ENCODE peak calls at places on chromosomes 5 and 9, in six cellular contexts. L is Calu3, B is WTC11, K is colonic mucosa, Y is neural progenitor cell, O is coronary artery. A is an unnamed sample.

GRCh38 chr9:127853312-127854168 is 918 bp downstream of the ENG start:
- DNase-seq in L (no peak), B (no peak), K (no peak), Y (no peak), O (no peak), A (no peak)

GRCh38 chr5:174305241-174305681 is 259.8 kb downstream of the NSG2 start:
- DNase-seq in L (no peak), B (no peak), K (no peak), Y (no peak), O (peak; percentile 60), A (no peak)

GRCh38 chr9:102072061-102072764 is 333.8 kb upstream of the GRIN3A start:
- DNase-seq in L (no peak), B (no peak), K (no peak), Y (no peak), O (no peak), A (no peak)

GRCh38 chr5:54902817-54903473 is 82.4 kb downstream of the ESM1 start:
- DNase-seq in L (no peak), B (no peak), K (no peak), Y (no peak), O (no peak), A (no peak)

GRCh38 chr5:147472669-147473131 is 37.2 kb downstream of the DPYSL3 start:
- DNase-seq in L (no peak), B (no peak), K (no peak), Y (no peak), O (no peak), A (no peak)

GRCh38 chr5:17890501-17890900 is 256.2 kb downstream of the TAF11L14 start:
- DNase-seq in L (no peak), B (no peak), K (no peak), Y (no peak), O (no peak), A (no peak)

GRCh38 chr9:21028476-21028875 is 3.0 kb downstream of the HACD4 start:
- DNase-seq in L (no peak), B (no peak), K (no peak), Y (no peak), O (no peak), A (no peak)

GRCh38 chr5:120098902-120099301 is 365.2 kb upstream of the PRR16 start:
- DNase-seq in L (no peak), B (no peak), K (no peak), Y (no peak), O (no peak), A (no peak)

GRCh38 chr9:100720922-100721321 is 143.0 kb downstream of the CAVIN4 start:
- DNase-seq in L (no peak), B (no peak), K (no peak), Y (no peak), O (no peak), A (no peak)

GRCh38 chr9:109520475-109521132 is 22.5 kb upstream of the PTPN3 start:
- DNase-seq in L (peak; percentile 59), B (peak; percentile 77), K (peak; percentile 81), Y (peak; percentile 85), O (no peak), A (peak; percentile 63)

GRCh38 chr5:55570026-55570425 is 35.3 kb upstream of the PLPP1 start:
- DNase-seq in L (no peak), B (no peak), K (no peak), Y (peak; percentile 10), O (no peak), A (no peak)

GRCh38 chr5:7762267-7762666 is 88.7 kb downstream of the CFAP90 start:
- DNase-seq in L (no peak), B (peak; percentile 56), K (no peak), Y (peak; percentile 9), O (no peak), A (no peak)
- TF ChIP-seq CTCF in L (no peak), B (no peak), K (no peak), Y (no peak), O (no peak), A (peak; percentile 63)

DNA sequence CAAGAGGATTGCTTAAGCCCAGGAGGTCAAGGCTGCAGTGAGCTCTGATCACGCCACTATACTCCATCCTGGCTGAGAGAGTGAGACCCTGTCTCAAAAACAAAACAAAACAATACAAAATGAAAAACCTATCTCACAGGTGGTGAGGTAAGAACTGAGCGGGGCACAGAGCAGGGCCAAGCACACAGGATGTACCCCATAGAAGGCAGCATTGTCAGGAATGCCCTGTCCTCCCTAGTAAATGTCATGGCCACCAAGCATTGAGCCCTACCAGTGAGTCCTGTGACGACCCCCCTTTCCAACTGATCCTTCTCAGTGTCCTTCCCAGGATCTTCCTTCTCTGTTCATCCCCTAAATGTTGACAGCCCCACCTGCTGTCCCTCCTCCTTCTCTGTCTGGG is 44.6 kb upstream of the ALDH1B1 start:
- DNase-seq in L (no peak), B (no peak), K (no peak), Y (no peak), O (no peak), A (no peak)
- TF ChIP-seq CTCF in L (no peak), B (no peak), K (no peak), Y (no peak), O (no peak), A (no peak)

GRCh38 chr5:14505310-14506140 is 76.1 kb upstream of the OTULINL start:
- DNase-seq in L (no peak), B (peak; percentile 44), K (no peak), Y (peak; percentile 26), O (no peak), A (no peak)
- TF ChIP-seq CTCF in L (no peak), B (peak; percentile 46), K (no peak), Y (peak; percentile 45), O (no peak), A (no peak)

GRCh38 chr9:131633491-131634031 is 88.2 kb downstream of the PRRT1B start:
- DNase-seq in L (no peak), B (no peak), K (no peak), Y (no peak), O (no peak), A (no peak)

GRCh38 chr9:131631254-131631653 is 85.9 kb downstream of the PRRT1B start:
- DNase-seq in L (no peak), B (no peak), K (no peak), Y (no peak), O (no peak), A (no peak)

GRCh38 chr9:131635912-131636311 is 90.6 kb downstream of the PRRT1B start:
- DNase-seq in L (no peak), B (no peak), K (no peak), Y (no peak), O (no peak), A (no peak)

GRCh38 chr9:131636593-131636992 is 91.3 kb downstream of the PRRT1B start:
- DNase-seq in L (no peak), B (no peak), K (no peak), Y (no peak), O (no peak), A (no peak)

GRCh38 chr9:131635285-131635684 is 90.0 kb downstream of the PRRT1B start:
- DNase-seq in L (peak; percentile 76), B (no peak), K (peak; percentile 91), Y (peak; percentile 26), O (peak; percentile 88), A (peak; percentile 51)
- TF ChIP-seq CTCF in L (no peak), B (no peak), K (no peak), Y (no peak), O (no peak), A (no peak)

GRCh38 chr9:126508171-126508591 is 105.5 kb upstream of the LMX1B start:
- DNase-seq in L (no peak), B (no peak), K (no peak), Y (no peak), O (no peak), A (no peak)

GRCh38 chr9:126511426-126511825 is 102.3 kb upstream of the LMX1B start:
- DNase-seq in L (no peak), B (no peak), K (no peak), Y (no peak), O (no peak), A (no peak)

GRCh38 chr9:126508928-126509327 is 104.8 kb upstream of the LMX1B start:
- DNase-seq in L (no peak), B (no peak), K (no peak), Y (no peak), O (no peak), A (no peak)

GRCh38 chr9:126509718-126510117 is 104.0 kb upstream of the LMX1B start:
- DNase-seq in L (no peak), B (no peak), K (no peak), Y (no peak), O (no peak), A (no peak)

DNA sequence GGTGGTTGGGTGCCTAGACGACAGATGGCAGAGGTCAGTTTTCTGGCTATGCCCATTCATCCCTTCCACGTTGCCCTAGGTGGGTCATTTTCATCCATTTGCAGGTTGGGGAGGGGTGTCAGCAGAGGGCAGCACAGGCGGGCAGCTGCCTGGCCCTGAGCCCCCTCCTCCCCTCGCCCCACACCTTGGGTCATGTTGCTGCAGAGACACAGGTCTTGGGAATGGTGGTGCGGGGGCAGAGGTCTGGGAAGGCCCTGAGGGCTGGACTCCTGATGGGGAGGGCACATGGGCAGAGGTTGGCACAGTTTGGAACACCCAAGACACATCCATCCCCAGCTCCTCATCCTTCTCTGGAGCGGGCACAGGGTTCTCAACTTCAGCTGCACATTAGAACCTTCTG is 103.2 kb upstream of the LMX1B start:
- DNase-seq in L (no peak), B (no peak), K (no peak), Y (no peak), O (no peak), A (no peak)
- TF ChIP-seq CTCF in L (no peak), B (no peak), K (no peak), Y (peak; percentile 13), O (no peak), A (no peak)

GRCh38 chr9:87668222-87668621 is 57.7 kb upstream of the CTSL start:
- DNase-seq in L (no peak), B (no peak), K (no peak), Y (no peak), O (no peak), A (no peak)

GRCh38 chr9:87665516-87665915 is 60.4 kb upstream of the CTSL start:
- DNase-seq in L (no peak), B (no peak), K (no peak), Y (no peak), O (no peak), A (no peak)

GRCh38 chr9:87668722-87669121 is 57.2 kb upstream of the CTSL start:
- DNase-seq in L (no peak), B (no peak), K (no peak), Y (no peak), O (no peak), A (no peak)

GRCh38 chr9:87664153-87665060 is 61.5 kb upstream of the CTSL start:
- DNase-seq in L (no peak), B (no peak), K (no peak), Y (no peak), O (no peak), A (no peak)

DNA sequence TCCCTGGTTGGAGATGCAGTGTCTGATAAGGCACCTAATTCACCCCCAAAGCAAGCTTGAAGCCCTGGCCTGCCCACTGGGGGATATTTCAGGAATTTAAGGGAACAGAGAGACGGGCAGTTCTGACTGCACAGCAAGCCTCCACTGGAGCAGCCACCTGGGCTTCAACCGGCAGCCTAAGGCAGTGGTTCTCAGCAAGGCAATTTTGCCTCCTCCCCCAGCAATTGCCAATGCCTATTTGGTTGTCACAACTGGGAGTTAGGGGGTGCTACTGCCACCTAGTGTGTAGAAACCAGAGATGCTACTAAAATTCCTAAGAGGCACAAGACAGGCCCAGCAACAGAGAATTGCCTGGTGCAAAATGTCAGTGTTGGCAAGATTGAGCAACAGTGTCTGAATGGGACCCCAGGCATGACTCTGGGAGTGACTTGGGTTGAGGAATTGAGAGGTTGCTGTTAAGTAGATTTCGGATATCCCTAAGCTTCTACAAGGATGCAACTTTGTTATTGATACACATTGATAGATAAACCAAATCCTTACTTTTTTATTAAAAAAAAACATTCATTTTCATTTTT is 58.7 kb upstream of the CTSL start:
- DNase-seq in L (no peak), B (peak; percentile 41), K (no peak), Y (peak; percentile 87), O (no peak), A (no peak)
- TF ChIP-seq CTCF in L (no peak), B (no peak), K (no peak), Y (peak; percentile 79), O (no peak), A (peak; percentile 30)